ENCODE peak calls at places on chromosomes 7 and 10, in four cellular contexts. L, U, J and N are unnamed samples.

GRCh38 chr7:36749282-36749960 is 25.1 kb upstream of the AOAH start:
- DNase-seq in U (no peak), L (no peak), J (no peak), N (no peak)

GRCh38 chr10:35795131-35795819 is 153.2 kb upstream of the FZD8 start:
- DNase-seq in L (no peak), J (no peak), U (no peak), N (no peak)

GRCh38 chr10:60031664-60032063 is 125.3 kb upstream of the CCDC6 start:
- DNase-seq in J (no peak), U (no peak), L (no peak), N (no peak)

GRCh38 chr10:28684986-28685580 is 7.8 kb downstream of the BAMBI start:
- DNase-seq in J (no peak), L (no peak), U (peak), N (no peak)

GRCh38 chr7:103867874-103868273 is 121.6 kb downstream of the RELN start:
- DNase-seq in U (no peak), L (no peak), J (no peak), N (no peak)

GRCh38 chr7:130180571-130180971 is 24.6 kb downstream of the TMEM209 start:
- DNase-seq in U (no peak), J (no peak), L (no peak), N (no peak)

GRCh38 chr10:25294032-25294926 is 119.5 kb downstream of the GPR158 start:
- DNase-seq in L (no peak), J (peak), U (no peak), N (no peak)

GRCh38 chr10:89431977-89432376 is 17.6 kb downstream of the IFIT5 start:
- DNase-seq in L (no peak), J (no peak), U (no peak), N (no peak)

GRCh38 chr7:98981701-98982100 is 103.4 kb downstream of the TRRAP start:
- DNase-seq in U (no peak), J (no peak), L (no peak), N (no peak)

GRCh38 chr7:101782886-101783285 is 34.5 kb upstream of the CUX1 start:
- DNase-seq in L (no peak), U (no peak), J (no peak), N (no peak)

GRCh38 chr7:3937564-3937963 is 636.5 kb downstream of the SDK1 start:
- DNase-seq in U (no peak), L (no peak), J (no peak), N (no peak)

GRCh38 chr10:90319188-90319914 is 538.5 kb downstream of the HTR7 start:
- DNase-seq in U (peak), L (no peak), J (peak), N (no peak)

GRCh38 chr10:29529146-29529545 is 105.6 kb downstream of the SVIL start:
- DNase-seq in J (no peak), U (peak), L (no peak), N (no peak)

GRCh38 chr7:108211382-108212201 is 81.4 kb upstream of the LAMB4 start:
- DNase-seq in L (peak), U (peak), J (peak), N (no peak)

GRCh38 chr7:139118234-139118802 is 8.8 kb upstream of the ZC3HAV1 start:
- DNase-seq in L (no peak), U (peak), J (peak), N (no peak)

GRCh38 chr7:85205754-85206153 is 18.9 kb upstream of the SEMA3D start:
- DNase-seq in J (no peak), L (no peak), U (no peak), N (no peak)

GRCh38 chr10:4121531-4122380 is 336.7 kb upstream of the KLF6 start:
- DNase-seq in J (no peak), L (peak), U (no peak), N (no peak)

GRCh38 chr10:60448246-60448645 is 58.6 kb upstream of the ANK3 start:
- DNase-seq in U (no peak), J (no peak), L (no peak), N (no peak)

GRCh38 chr10:34996843-34997242 is 93.3 kb downstream of the CUL2 start:
- DNase-seq in J (no peak), U (no peak), L (peak), N (no peak)

GRCh38 chr10:24821986-24822385 is 98.3 kb upstream of the ARHGAP21 start:
- DNase-seq in J (peak), L (no peak), U (no peak), N (no peak)

GRCh38 chr10:48275743-48276142 is 1.2 kb upstream of the FRMPD2 start:
- DNase-seq in J (no peak), L (no peak), U (no peak), N (no peak)

GRCh38 chr7:55087521-55087961 is 68.7 kb downstream of the EGFR start:
- DNase-seq in L (no peak), J (no peak), U (no peak), N (no peak)

GRCh38 chr10:119786117-119786769 is 60.4 kb downstream of the INPP5F start:
- DNase-seq in U (peak), J (no peak), L (no peak), N (no peak)

GRCh38 chr10:6602700-6603084 is 22.6 kb upstream of the PRKCQ start:
- DNase-seq in U (no peak), L (no peak), J (no peak), N (no peak)

GRCh38 chr10:865924-866576 is 65.5 kb downstream of the LARP4B start:
- DNase-seq in L (no peak), U (no peak), J (no peak), N (no peak)

GRCh38 chr10:6045600-6046457 is 16.3 kb downstream of the IL2RA start:
- DNase-seq in U (no peak), L (no peak), J (no peak), N (no peak)

GRCh38 chr10:124597677-124598165 is 136.1 kb downstream of the LHPP start:
- DNase-seq in U (no peak), L (no peak), J (no peak), N (no peak)

GRCh38 chr10:8876171-8876570 is 821.7 kb downstream of the GATA3 start:
- DNase-seq in J (no peak), U (no peak), L (no peak), N (no peak)

GRCh38 chr10:88271736-88272135 is 311.4 kb downstream of the RNLS start:
- DNase-seq in J (no peak), L (no peak), U (no peak), N (no peak)

DNA sequence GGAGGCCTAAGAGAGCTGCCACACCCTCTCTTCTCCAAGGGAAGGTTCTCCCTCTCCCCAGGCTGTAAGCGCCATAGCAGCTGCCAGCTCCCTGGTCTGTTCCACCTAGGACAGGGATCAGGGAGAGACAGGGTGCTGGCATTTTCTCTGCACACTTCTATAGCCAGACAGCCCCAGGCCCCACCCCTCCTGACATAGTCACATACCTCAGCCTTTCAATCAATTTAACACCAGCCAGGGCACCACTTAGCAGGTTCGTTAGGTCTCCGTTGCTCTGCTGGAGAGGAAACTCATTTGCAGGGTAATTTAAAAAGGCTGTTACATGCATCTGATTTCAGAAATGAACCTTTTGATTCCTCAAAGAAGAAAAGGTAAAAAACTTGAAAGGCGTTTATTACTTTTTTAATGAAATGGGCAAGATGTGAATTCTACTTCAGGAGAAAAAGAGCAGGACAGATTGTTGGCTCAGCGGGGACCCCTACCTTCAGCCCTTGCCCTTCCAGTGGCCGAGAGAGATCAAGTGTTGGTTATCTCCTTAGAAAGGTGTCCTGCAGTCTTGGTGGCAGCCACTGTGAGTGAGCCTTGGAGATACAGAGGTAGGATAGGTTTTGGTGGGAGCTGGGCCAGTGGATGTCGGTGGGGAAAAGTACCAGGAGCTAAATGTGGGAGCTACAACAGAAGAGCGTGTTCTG is 180.5 kb upstream of the GALNT17 start:
- DNase-seq in J (no peak), U (peak), L (no peak), N (no peak)
- H3K4me3 ChIP-seq in J (no peak), U (no peak), L (no peak), N (no peak)

DNA sequence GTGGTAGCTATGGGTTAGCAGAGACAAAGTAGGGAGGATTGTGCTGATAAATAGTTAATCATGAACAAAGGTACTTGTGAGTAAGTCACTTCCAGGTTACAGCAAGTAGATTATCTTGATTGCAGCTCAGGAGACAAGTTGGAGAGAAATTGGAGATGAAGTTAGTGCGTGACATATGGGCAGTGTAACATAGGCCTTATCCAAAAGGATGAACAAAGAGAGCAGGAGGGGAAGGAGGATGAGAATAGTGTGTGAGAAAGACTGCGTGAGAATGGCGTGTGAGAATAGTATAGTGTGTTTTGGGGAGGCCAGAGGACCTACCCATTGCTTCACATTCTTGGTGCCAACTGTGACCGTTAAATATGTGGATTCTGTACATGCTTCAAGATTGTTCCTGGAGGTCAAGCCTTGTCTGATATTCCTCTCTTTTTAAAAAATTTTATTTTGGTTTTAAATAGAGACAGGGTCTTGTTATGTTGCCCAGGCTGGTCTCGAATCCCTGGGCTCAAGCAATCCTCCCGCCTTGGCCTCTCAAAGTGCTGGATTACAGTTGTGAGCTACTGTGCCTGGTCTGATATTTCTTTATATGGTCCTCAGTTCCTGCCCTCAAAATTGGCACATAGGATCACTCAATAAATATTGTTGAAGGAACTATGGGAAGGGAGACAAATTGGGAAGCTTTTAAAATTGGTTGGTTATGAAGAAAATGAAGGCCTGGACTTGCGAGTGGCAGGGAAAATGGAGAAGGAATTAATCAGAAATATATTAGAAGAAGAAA is 3.2 kb downstream of the VCL start:
- DNase-seq in J (no peak), U (no peak), L (no peak), N (no peak)
- TF ChIP-seq POLR2AphosphoS5 in J (no peak), U (no peak), L (no peak), N (no peak)

DNA sequence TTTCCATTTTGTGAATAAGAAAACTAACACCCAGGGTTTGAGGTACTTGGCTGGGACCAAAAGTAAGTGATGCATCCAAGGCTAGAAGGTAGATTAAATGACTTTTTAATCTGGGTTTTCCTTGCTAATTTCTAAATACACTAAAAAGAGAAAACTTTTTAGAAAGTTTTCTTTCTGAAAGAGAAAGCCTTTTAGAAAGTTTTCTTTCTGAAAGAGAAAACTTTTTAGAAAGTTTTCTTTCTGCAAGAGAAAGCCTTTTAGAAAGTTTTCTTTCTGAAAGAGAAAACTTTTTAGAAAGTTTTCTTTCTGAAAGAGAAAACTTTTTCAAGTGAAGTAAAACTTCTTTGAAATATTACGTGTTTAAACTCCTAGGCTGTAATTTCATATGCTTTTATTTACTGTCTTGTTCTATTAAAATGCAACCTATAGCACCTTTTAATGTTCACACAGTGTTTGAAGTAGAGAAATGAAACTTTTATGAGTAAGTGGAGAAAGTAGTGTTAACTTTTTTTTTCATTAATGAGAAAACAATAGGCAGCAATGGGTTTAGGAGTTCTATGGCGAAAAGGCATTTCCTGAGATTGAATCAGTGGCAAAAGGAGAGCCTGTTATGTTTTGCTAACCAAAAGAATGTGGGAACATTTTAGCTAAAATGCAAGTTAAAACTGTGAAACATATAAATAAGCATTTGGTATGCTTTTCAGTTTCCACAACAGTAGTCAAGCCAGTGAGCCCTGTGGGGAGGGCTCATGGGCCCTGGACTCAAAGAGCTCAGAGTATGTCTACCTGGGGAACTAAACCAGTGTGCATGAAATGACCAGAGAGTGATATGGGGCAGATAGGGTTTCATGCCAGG is 103.7 kb downstream of the RBM20 start:
- DNase-seq in J (no peak), U (no peak), L (no peak), N (no peak)
- H3K27ac ChIP-seq in J (no peak), U (no peak), L (no peak), N (no peak)

GRCh38 chr7:149776305-149776704 is 2.9 kb upstream of the ZNF467 start:
- DNase-seq in J (no peak), L (no peak), U (no peak), N (no peak)

GRCh38 chr7:149773446-149774236 is at the start of gene ZNF467:
- DNase-seq in U (peak), L (peak), J (no peak), N (peak)

GRCh38 chr7:149775176-149775556 is 1.8 kb upstream of the ZNF467 start:
- DNase-seq in J (no peak), U (no peak), L (no peak), N (no peak)

GRCh38 chr7:149772821-149773425 is 465 bp downstream of the ZNF467 start:
- DNase-seq in L (peak), U (peak), J (no peak), N (no peak)

DNA sequence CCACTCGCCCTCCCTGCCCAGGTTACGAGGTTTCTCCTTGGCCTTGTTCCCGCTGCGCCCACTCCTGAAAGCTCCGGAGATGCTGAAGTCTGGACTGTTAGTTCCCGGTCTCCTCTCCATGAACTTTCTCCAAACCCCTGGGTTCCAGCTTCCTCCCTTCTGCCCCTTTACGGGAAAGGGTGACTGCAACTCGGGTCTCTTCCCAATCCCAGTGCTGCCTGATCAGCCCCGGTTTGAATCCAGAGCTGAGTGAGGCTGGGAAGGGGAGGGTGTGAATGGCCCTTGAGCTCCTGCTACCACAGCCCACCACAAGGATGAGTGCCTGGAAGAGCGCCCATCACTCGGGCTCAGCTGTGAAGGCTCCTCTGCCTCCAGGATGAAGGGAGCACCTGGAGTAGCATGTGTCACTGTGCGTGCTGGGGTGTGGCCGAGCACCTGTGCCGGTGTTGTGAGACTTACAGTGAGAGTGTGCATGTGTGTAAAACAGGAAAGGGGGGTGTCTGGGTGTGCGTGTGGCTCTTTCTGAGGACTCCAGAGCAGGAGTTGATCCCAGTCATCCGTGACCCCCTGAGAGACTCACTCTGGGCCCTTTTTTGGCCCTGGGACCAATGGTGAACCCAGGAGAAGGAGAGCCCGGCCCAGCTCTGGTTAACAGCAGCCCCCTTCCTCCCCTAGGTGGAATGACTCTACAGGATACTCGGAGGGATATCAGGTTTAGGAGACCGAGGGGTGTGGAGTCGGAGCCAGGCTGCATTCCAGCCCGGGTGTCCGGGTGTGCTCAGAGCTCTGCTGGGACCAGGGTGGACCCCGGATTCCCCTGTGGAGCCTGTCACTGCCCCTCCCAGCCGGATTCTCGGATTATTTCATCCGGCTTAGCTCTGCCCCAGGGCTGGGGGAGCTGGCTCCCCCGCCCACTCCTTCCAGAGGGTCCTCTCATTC is 1.1 kb upstream of the ZNF467 start:
- DNase-seq in J (no peak), L (peak), U (peak), N (no peak)
- H3K4me3 ChIP-seq in J (no peak), L (no peak), U (peak), N (no peak)